ENCODE peak calls at places on chromosomes 2 and 18, in nine cellular contexts. A is dermis microvascular lymphatic vessel endothelial cell; E is stimulated activated CD4-positive, alpha-beta T cell treated with anti-CD3 and anti-CD28 coated beads, Interleukin-1b, Interleukin-23, amount 100 ng/mL, for 1 hour; Z is amniotic epithelial cell; R is mesenteric fat pad; G is foreskin fibroblast; M is PC-3; H is Jurkat, Clone E6-1; V is MCF 10A. O is an unnamed sample.

GRCh38 chr2:122205637-122206036 is 450.2 kb downstream of the TSN start:
- DNase-seq in A (no peak), E (no peak), Z (no peak), R (no peak), G (no peak), M (no peak), H (no peak), V (no peak), O (no peak)

GRCh38 chr2:68345129-68345875 is 19.8 kb upstream of the PLEK start:
- DNase-seq in A (no peak), E (no peak), Z (no peak), R (no peak), G (no peak), M (no peak), H (no peak), V (no peak), O (no peak)

GRCh38 chr2:240136671-240137292 is 677 bp upstream of the COPS9 start:
- DNase-seq in A (no peak), E (no peak), Z (no peak), R (peak; percentile 47), G (no peak), M (no peak), H (no peak), V (no peak), O (no peak)

GRCh38 chr2:164960159-164960558 is 4.8 kb upstream of the SLC38A11 start:
- DNase-seq in A (no peak), E (no peak), Z (no peak), R (no peak), G (peak; percentile 7), M (no peak), H (no peak), V (no peak), O (no peak)

GRCh38 chr18:48409591-48410094 is 460 bp upstream of the ZBTB7C start:
- DNase-seq in A (no peak), E (no peak), Z (no peak), R (no peak), G (peak; percentile 42), M (no peak), H (no peak), V (peak; percentile 28), O (no peak)

GRCh38 chr2:216636570-216637450 is 3.6 kb downstream of the IGFBP2 start:
- DNase-seq in A (no peak), E (no peak), Z (peak; percentile 54), R (no peak), G (peak; percentile 74), M (peak; percentile 88), H (no peak), V (peak; percentile 78), O (no peak)

GRCh38 chr2:2587364-2587763 is 256.3 kb upstream of the MYT1L start:
- DNase-seq in A (no peak), E (no peak), Z (no peak), R (no peak), G (no peak), M (no peak), H (no peak), V (no peak), O (no peak)

GRCh38 chr2:120814352-120814751 is 78.7 kb downstream of the GLI2 start:
- DNase-seq in A (no peak), E (no peak), Z (no peak), R (no peak), G (no peak), M (no peak), H (no peak), V (no peak), O (no peak)

GRCh38 chr18:32373995-32374394 is 96.7 kb downstream of the GAREM1 start:
- DNase-seq in A (no peak), E (no peak), Z (peak; percentile 67), R (no peak), G (peak; percentile 82), M (peak; percentile 34), H (no peak), V (peak; percentile 73), O (no peak)

GRCh38 chr2:69082430-69082997 is 69.5 kb downstream of the ANTXR1 start:
- DNase-seq in A (no peak), E (no peak), Z (peak; percentile 98), R (no peak), G (peak; percentile 76), M (peak; percentile 95), H (no peak), V (peak; percentile 83), O (peak; percentile 78)

GRCh38 chr2:3115301-3116042 is 262.1 kb downstream of the EIPR1 start:
- DNase-seq in A (no peak), E (no peak), Z (no peak), R (peak; percentile 55), G (no peak), M (no peak), H (no peak), V (no peak), O (no peak)

GRCh38 chr2:63831176-63831575 is 10.5 kb upstream of the UGP2 start:
- DNase-seq in A (no peak), E (no peak), Z (no peak), R (no peak), G (no peak), M (no peak), H (no peak), V (no peak), O (no peak)

GRCh38 chr2:535222-535621 is 142.0 kb downstream of the TMEM18 start:
- DNase-seq in A (no peak), E (no peak), Z (no peak), R (no peak), G (no peak), M (peak; percentile 65), H (peak; percentile 23), V (peak; percentile 19), O (no peak)

GRCh38 chr18:58661423-58661822 is 9.8 kb upstream of the MALT1 start:
- DNase-seq in A (no peak), E (no peak), Z (peak; percentile 26), R (no peak), G (peak; percentile 42), M (peak; percentile 20), H (no peak), V (peak; percentile 27), O (no peak)

GRCh38 chr18:54775686-54776085 is 52.6 kb upstream of the RAB27B start:
- DNase-seq in A (no peak), E (no peak), Z (peak; percentile 87), R (no peak), G (peak; percentile 67), M (peak; percentile 77), H (no peak), V (peak; percentile 78), O (no peak)